ENCODE peak calls at places on chromosomes 12 and 14, in four cellular contexts. I is stimulated activated CD4-positive, alpha-beta T cell treated with anti-CD3 and anti-CD28 coated beads, Interleukin-1b, Interleukin-23, amount 100 ng/mL, for 48 hours; N is breast epithelium; V is neural crest cell. K is an unnamed sample.

GRCh38 chr12:16857456-16857923 is 251.5 kb upstream of the LMO3 start:
- DNase-seq in I (no peak), N (no peak), V (no peak), K (no peak)

GRCh38 chr12:104721065-104721458 is 237.0 kb downstream of the SLC41A2 start:
- DNase-seq in V (no peak), N (no peak), I (no peak), K (no peak)

GRCh38 chr14:61475316-61475715 is 153.9 kb downstream of the PRKCH start:
- DNase-seq in V (no peak), I (no peak), N (no peak), K (no peak)

GRCh38 chr14:64728106-64728505 is 23.9 kb downstream of the PLEKHG3 start:
- DNase-seq in N (no peak), V (no peak), I (no peak), K (no peak)

GRCh38 chr12:51896236-51896635 is 8.3 kb downstream of the ANKRD33 start:
- DNase-seq in N (no peak), I (no peak), V (no peak), K (no peak)

GRCh38 chr14:60051690-60052324 is 39.9 kb upstream of the PCNX4 start:
- DNase-seq in V (no peak), N (no peak), I (no peak), K (no peak)

GRCh38 chr12:65637774-65638173 is 186.5 kb upstream of the HMGA2 start:
- DNase-seq in N (no peak), V (no peak), I (no peak), K (no peak)

GRCh38 chr14:97106166-97106565 is 309.0 kb downstream of the VRK1 start:
- DNase-seq in V (no peak), I (no peak), N (no peak), K (no peak)

GRCh38 chr12:93944196-93944595 is 204.2 kb upstream of the PLXNC1 start:
- DNase-seq in V (no peak), N (no peak), I (no peak), K (no peak)

GRCh38 chr12:39780527-39781446 is 161.2 kb upstream of the ABCD2 start:
- DNase-seq in I (no peak), N (no peak), V (no peak), K (no peak)

GRCh38 chr12:47870175-47870781 is 34.5 kb downstream of the VDR start:
- DNase-seq in I (no peak), V (peak; percentile 20), N (no peak), K (peak; percentile 83)

GRCh38 chr12:6200266-6201198 is at the start of gene CD9:
- DNase-seq in I (peak; percentile 16), V (no peak), N (peak; percentile 71), K (peak; percentile 49)

GRCh38 chr14:31990959-31991541 is 86.1 kb upstream of the ARHGAP5 start:
- DNase-seq in V (no peak), I (no peak), N (no peak), K (no peak)